ENCODE peak calls at places on chromosomes 5 and 9, in eight cellular contexts. E is foreskin fibroblast, K is RWPE1, H is fibroblast of lung, X is IMR-90, B is GM10248, D is HCT116, G is Peyer's patch. F is an unnamed sample.
A peak's percentile ranks its signal among the peaks of the same experiment; 100 is the strongest.

GRCh38 chr5:6583049-6583880 is 49.6 kb downstream of the NSUN2 start:
- DNase-seq in E (peak; percentile 59), K (no peak), H (peak; percentile 8), X (no peak), B (peak; percentile 58), D (no peak), G (no peak), F (no peak)

GRCh38 chr5:142597546-142598337 is 88.1 kb downstream of the FGF1 start:
- DNase-seq in E (peak; percentile 95), K (peak; percentile 76), H (peak; percentile 77), X (peak; percentile 90), B (no peak), D (peak; percentile 74), G (no peak), F (no peak)

GRCh38 chr9:130639866-130640555 is 24.4 kb upstream of the PRDM12 start:
- DNase-seq in E (no peak), K (no peak), H (no peak), X (no peak), B (no peak), D (no peak), G (no peak), F (no peak)

GRCh38 chr9:38101423-38101822 is 32.4 kb upstream of the SHB start:
- DNase-seq in E (no peak), K (no peak), H (no peak), X (no peak), B (no peak), D (no peak), G (no peak), F (no peak)

GRCh38 chr9:98888794-98889495 is 54.8 kb upstream of the COL15A1 start:
- DNase-seq in E (peak; percentile 58), K (no peak), H (peak; percentile 50), X (peak; percentile 27), B (no peak), D (no peak), G (no peak), F (no peak)

GRCh38 chr9:134544388-134545212 is 97.0 kb upstream of the COL5A1 start:
- DNase-seq in E (peak; percentile 80), K (peak; percentile 63), H (peak; percentile 76), X (peak; percentile 73), B (no peak), D (no peak), G (no peak), F (no peak)

GRCh38 chr9:133238272-133238850 is 29.3 kb upstream of the OBP2B start:
- DNase-seq in E (peak; percentile 42), K (no peak), H (peak; percentile 6), X (no peak), B (no peak), D (peak; percentile 67), G (peak; percentile 93), F (no peak)

GRCh38 chr5:165321912-165322311 is 1816.5 kb downstream of the MAT2B start:
- DNase-seq in E (peak; percentile 3), K (peak; percentile 83), H (peak; percentile 71), X (peak; percentile 77), B (no peak), D (no peak), G (no peak), F (no peak)

GRCh38 chr9:108844856-108845255 is 10.9 kb downstream of the ACTL7B start:
- DNase-seq in E (no peak), K (no peak), H (no peak), X (no peak), B (no peak), D (no peak), G (no peak), F (no peak)

GRCh38 chr9:131290039-131290766 is 680 bp downstream of the PLPP7 start:
- DNase-seq in E (peak; percentile 25), K (no peak), H (no peak), X (no peak), B (no peak), D (no peak), G (no peak), F (no peak)

GRCh38 chr5:145687943-145688342 is 147.2 kb downstream of the PRELID2 start:
- DNase-seq in E (no peak), K (no peak), H (no peak), X (no peak), B (no peak), D (no peak), G (no peak), F (no peak)

GRCh38 chr5:3382151-3382550 is 213.5 kb upstream of the IRX1 start:
- DNase-seq in E (no peak), K (no peak), H (no peak), X (no peak), B (no peak), D (no peak), G (no peak), F (no peak)

GRCh38 chr9:72480931-72481330 is 40.5 kb upstream of the TMC1 start:
- DNase-seq in E (peak; percentile 69), K (no peak), H (peak; percentile 48), X (peak; percentile 63), B (no peak), D (no peak), G (no peak), F (no peak)

GRCh38 chr9:7137040-7137439 is 379.3 kb downstream of the KDM4C start:
- DNase-seq in E (peak; percentile 14), K (no peak), H (no peak), X (no peak), B (no peak), D (no peak), G (no peak), F (no peak)

GRCh38 chr9:36836486-36836885 is 197.6 kb downstream of the PAX5 start:
- DNase-seq in E (no peak), K (no peak), H (no peak), X (no peak), B (no peak), D (no peak), G (no peak), F (no peak)

DNA sequence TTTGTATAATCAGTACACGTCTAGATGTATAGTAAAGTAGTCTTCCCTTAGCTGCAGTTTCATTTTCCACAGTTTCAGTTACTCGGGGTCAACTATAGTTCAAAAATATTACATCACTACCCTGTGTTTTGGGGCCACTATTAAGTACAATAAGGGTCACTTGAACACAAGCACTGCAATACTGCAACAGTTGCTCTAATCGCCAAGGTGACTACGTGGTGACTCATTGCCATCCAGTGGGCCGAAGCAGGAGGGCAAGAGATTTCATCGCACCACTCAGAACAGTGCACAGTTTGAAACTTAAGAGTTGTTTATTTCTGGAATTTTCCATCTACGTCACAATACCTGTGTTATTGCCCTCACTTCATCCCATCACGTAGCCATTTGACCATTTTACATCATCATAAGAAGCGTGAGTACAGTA is at the start of gene ARL14EPL:
- DNase-seq in E (peak; percentile 93), K (peak; percentile 72), H (peak; percentile 94), X (peak; percentile 92), B (peak; percentile 39), D (peak; percentile 99), G (peak; percentile 50), F (no peak)
- TF ChIP-seq CTCF in E (peak; percentile 23), K (peak; percentile 29), H (peak; percentile 32), X (peak; percentile 67), B (peak; percentile 32), D (peak; percentile 56), G (no peak), F (no peak)

GRCh38 chr5:151896041-151896691 is 28.5 kb downstream of the GLRA1 start:
- DNase-seq in E (peak; percentile 6), K (peak; percentile 90), H (peak; percentile 39), X (peak; percentile 51), B (no peak), D (no peak), G (no peak), F (no peak)
- TF ChIP-seq CTCF in E (no peak), K (no peak), H (no peak), X (no peak), B (no peak), D (no peak), G (no peak), F (no peak)

GRCh38 chr9:105401651-105402050 is 46.2 kb upstream of the FSD1L start:
- DNase-seq in E (peak; percentile 74), K (no peak), H (peak; percentile 67), X (peak; percentile 61), B (no peak), D (no peak), G (no peak), F (no peak)
- TF ChIP-seq CTCF in E (peak; percentile 13), K (no peak), H (peak; percentile 24), X (peak; percentile 30), B (no peak), D (no peak), G (no peak), F (no peak)

DNA sequence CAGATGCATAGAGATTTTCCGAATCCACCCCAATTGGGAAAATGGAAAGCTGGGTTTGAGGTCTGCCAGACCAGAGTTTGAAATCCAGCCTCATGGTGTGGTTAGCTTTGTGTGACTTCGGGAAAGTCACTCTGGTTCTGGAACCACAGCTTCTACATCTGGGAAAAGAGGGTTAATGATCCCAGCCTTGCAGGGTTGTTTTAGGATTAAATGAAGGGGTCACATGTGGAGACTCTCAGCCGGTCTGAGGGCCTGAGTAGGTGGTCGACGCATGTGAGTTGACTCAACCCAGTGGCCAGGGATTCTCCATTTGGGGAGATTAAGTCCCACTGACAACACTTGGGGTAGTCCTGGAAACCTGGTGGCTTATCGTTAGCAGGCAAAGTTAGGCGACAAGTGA is 6.1 kb downstream of the ZNF618 start:
- DNase-seq in E (no peak), K (no peak), H (no peak), X (no peak), B (no peak), D (no peak), G (no peak), F (no peak)
- TF ChIP-seq CTCF in E (no peak), K (no peak), H (no peak), X (no peak), B (no peak), D (no peak), G (no peak), F (no peak)

GRCh38 chr9:29826421-29826820 is 2253.1 kb upstream of the C9orf72 start:
- DNase-seq in E (no peak), K (no peak), H (no peak), X (no peak), B (no peak), D (no peak), G (no peak), F (no peak)

GRCh38 chr9:29830815-29831214 is 2257.5 kb upstream of the C9orf72 start:
- DNase-seq in E (no peak), K (peak; percentile 28), H (no peak), X (no peak), B (no peak), D (peak; percentile 24), G (no peak), F (no peak)
- TF ChIP-seq CTCF in E (no peak), K (peak; percentile 80), H (no peak), X (peak; percentile 28), B (peak; percentile 1), D (peak; percentile 27), G (no peak), F (no peak)

DNA sequence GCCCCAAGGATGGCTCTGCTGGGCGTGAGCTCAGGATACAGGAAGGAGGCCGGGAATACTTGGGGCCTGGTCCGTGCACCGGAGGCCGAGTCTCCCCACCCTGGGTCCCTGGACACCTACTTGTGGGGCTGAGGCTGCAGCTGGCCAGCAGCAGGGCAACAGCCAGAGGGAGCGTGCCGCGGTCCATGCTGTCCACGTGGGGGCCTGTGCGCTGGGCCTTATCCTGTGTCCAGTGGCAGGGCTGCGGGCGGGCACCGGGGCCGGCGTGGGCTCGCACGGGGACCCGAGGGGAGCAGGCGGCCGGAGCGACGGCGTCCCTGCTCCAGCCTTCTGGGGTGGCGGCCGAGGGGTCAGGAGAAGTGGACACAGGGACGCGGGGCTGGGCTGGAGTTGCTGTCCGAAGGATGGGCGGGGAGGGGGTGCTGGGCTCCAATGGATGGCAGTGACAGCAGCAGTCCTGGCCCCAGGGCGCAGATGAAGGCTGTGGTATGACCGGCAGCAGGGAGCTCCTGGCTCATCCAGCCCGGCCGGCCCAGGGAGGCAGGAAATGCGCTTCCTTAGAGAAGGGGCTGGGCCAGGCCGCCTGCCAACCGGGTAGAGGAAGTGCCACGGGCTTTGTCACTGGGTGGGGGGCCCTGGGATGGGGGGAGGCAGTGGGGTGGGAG is at the start of gene ENG:
- DNase-seq in E (peak; percentile 87), K (peak; percentile 64), H (peak; percentile 57), X (peak; percentile 59), B (no peak), D (no peak), G (peak; percentile 78), F (no peak)
- TF ChIP-seq CTCF in E (no peak), K (no peak), H (no peak), X (peak; percentile 31), B (peak; percentile 11), D (no peak), G (no peak), F (no peak)